ENCODE peak calls at places on chromosomes 11 and 22, in four cellular contexts. One of them, this sample, is unnamed. For H3K36me3, the result is how much of the 10 kb centered on the place peaks cover.

GRCh38 chr22:19122752-19123492 is 710 bp upstream of the DGCR2 start:
- DNase-seq in BJ: no peak
- DNase-seq in brain microvascular endothelial cell: no peak
- DNase-seq in heart right ventricle: no peak
- DNase-seq in this sample: no peak

GRCh38 chr22:45284705-45285305 is at the start of gene UPK3A:
- DNase-seq in heart right ventricle: peak
- DNase-seq in brain microvascular endothelial cell: no peak
- DNase-seq in BJ: no peak
- DNase-seq in this sample: peak

GRCh38 chr11:103870821-103871309 is 165.6 kb upstream of the DDI1 start:
- DNase-seq in heart right ventricle: peak
- DNase-seq in brain microvascular endothelial cell: no peak
- DNase-seq in BJ: no peak
- DNase-seq in this sample: peak

GRCh38 chr22:49453816-49454215 is 373.9 kb downstream of the BRD1 start:
- DNase-seq in brain microvascular endothelial cell: no peak
- DNase-seq in BJ: no peak
- DNase-seq in heart right ventricle: no peak
- DNase-seq in this sample: no peak

GRCh38 chr22:37231406-37232139 is 12.5 kb downstream of the RAC2 start:
- DNase-seq in BJ: no peak
- DNase-seq in heart right ventricle: no peak
- DNase-seq in brain microvascular endothelial cell: no peak
- DNase-seq in this sample: peak

GRCh38 chr11:73308003-73308962 is at the start of gene ARHGEF17:
- DNase-seq in brain microvascular endothelial cell: peak
- DNase-seq in heart right ventricle: peak
- DNase-seq in BJ: no peak
- DNase-seq in this sample: peak

GRCh38 chr11:35235944-35236666 is 97.1 kb downstream of the CD44 start:
- DNase-seq in heart right ventricle: no peak
- DNase-seq in BJ: no peak
- DNase-seq in brain microvascular endothelial cell: no peak
- DNase-seq in this sample: no peak

GRCh38 chr22:25880524-25880923 is 138.5 kb downstream of the MYO18B start:
- DNase-seq in BJ: no peak
- DNase-seq in heart right ventricle: no peak
- DNase-seq in brain microvascular endothelial cell: no peak
- DNase-seq in this sample: no peak

GRCh38 chr11:79466411-79466810 is 25.6 kb upstream of the TENM4 start:
- DNase-seq in brain microvascular endothelial cell: peak
- DNase-seq in BJ: no peak
- DNase-seq in heart right ventricle: no peak
- DNase-seq in this sample: no peak

GRCh38 chr22:19599626-19600243 is 75.5 kb upstream of the CLDN5 start:
- DNase-seq in heart right ventricle: no peak
- DNase-seq in BJ: no peak
- DNase-seq in brain microvascular endothelial cell: no peak
- DNase-seq in this sample: no peak

GRCh38 chr11:110430267-110431211 is 791 bp downstream of the FDX1 start:
- DNase-seq in heart right ventricle: peak
- DNase-seq in BJ: no peak
- DNase-seq in brain microvascular endothelial cell: no peak
- DNase-seq in this sample: no peak

GRCh38 chr11:84019576-84020194 is 733.5 kb upstream of the CCDC90B start:
- DNase-seq in heart right ventricle: no peak
- DNase-seq in BJ: no peak
- DNase-seq in brain microvascular endothelial cell: peak
- DNase-seq in this sample: no peak

GRCh38 chr22:39206491-39206890 is 38.3 kb downstream of the PDGFB start:
- DNase-seq in heart right ventricle: no peak
- DNase-seq in brain microvascular endothelial cell: no peak
- DNase-seq in BJ: no peak
- DNase-seq in this sample: no peak

GRCh38 chr11:62556102-62556871 is 9.7 kb upstream of the AHNAK start:
- DNase-seq in heart right ventricle: peak
- DNase-seq in BJ: peak
- DNase-seq in brain microvascular endothelial cell: peak
- DNase-seq in this sample: peak

GRCh38 chr11:121886005-121886739 is 229.8 kb downstream of the BLID start:
- DNase-seq in brain microvascular endothelial cell: no peak
- DNase-seq in heart right ventricle: no peak
- DNase-seq in BJ: no peak
- DNase-seq in this sample: no peak

GRCh38 chr11:3154001-3154599 is 11.0 kb downstream of the OSBPL5 start:
- DNase-seq in brain microvascular endothelial cell: peak
- DNase-seq in heart right ventricle: no peak
- DNase-seq in BJ: no peak
- DNase-seq in this sample: no peak

GRCh38 chr11:117197516-117198456 is 1.4 kb upstream of the TAGLN start:
- DNase-seq in brain microvascular endothelial cell: no peak
- DNase-seq in BJ: no peak
- DNase-seq in heart right ventricle: no peak
- DNase-seq in this sample: peak

GRCh38 chr11:122486793-122487495 is 168.6 kb upstream of the UBASH3B start:
- DNase-seq in brain microvascular endothelial cell: peak
- DNase-seq in heart right ventricle: no peak
- DNase-seq in BJ: no peak
- DNase-seq in this sample: no peak

GRCh38 chr11:18728658-18729057 is 2.7 kb upstream of the IGSF22 start:
- DNase-seq in heart right ventricle: no peak
- DNase-seq in BJ: no peak
- DNase-seq in brain microvascular endothelial cell: no peak
- DNase-seq in this sample: no peak

GRCh38 chr11:124899376-124900145 is 1.9 kb upstream of the ROBO4 start:
- DNase-seq in heart right ventricle: no peak
- DNase-seq in BJ: no peak
- DNase-seq in brain microvascular endothelial cell: no peak
- DNase-seq in this sample: no peak

GRCh38 chr11:124898711-124899110 is 1.0 kb upstream of the ROBO4 start:
- DNase-seq in heart right ventricle: peak
- DNase-seq in BJ: no peak
- DNase-seq in brain microvascular endothelial cell: no peak
- DNase-seq in this sample: no peak

GRCh38 chr11:124896071-124896750 is 1.5 kb downstream of the ROBO4 start:
- DNase-seq in brain microvascular endothelial cell: no peak
- DNase-seq in BJ: no peak
- DNase-seq in heart right ventricle: no peak
- DNase-seq in this sample: no peak

GRCh38 chr11:124896821-124897391 is 759 bp downstream of the ROBO4 start:
- DNase-seq in heart right ventricle: no peak
- DNase-seq in BJ: no peak
- DNase-seq in brain microvascular endothelial cell: no peak
- DNase-seq in this sample: no peak

GRCh38 chr11:124897681-124898680 is at the start of gene ROBO4:
- DNase-seq in heart right ventricle: peak
- DNase-seq in BJ: peak
- DNase-seq in brain microvascular endothelial cell: peak
- DNase-seq in this sample: no peak
- H3K4me3 ChIP-seq in heart right ventricle: peak
- H3K4me3 ChIP-seq in BJ: no peak
- H3K4me3 ChIP-seq in brain microvascular endothelial cell: no peak
- H3K4me3 ChIP-seq in this sample: peak

GRCh38 chr11:46422588-46422987 is 31.0 kb upstream of the CHRM4 start:
- DNase-seq in heart right ventricle: no peak
- DNase-seq in brain microvascular endothelial cell: no peak
- DNase-seq in BJ: no peak
- DNase-seq in this sample: no peak

GRCh38 chr11:46429709-46430108 is 38.1 kb upstream of the CHRM4 start:
- DNase-seq in brain microvascular endothelial cell: no peak
- DNase-seq in heart right ventricle: no peak
- DNase-seq in BJ: no peak
- DNase-seq in this sample: no peak

GRCh38 chr11:46431211-46431610 is 39.6 kb upstream of the CHRM4 start:
- DNase-seq in BJ: no peak
- DNase-seq in brain microvascular endothelial cell: no peak
- DNase-seq in heart right ventricle: no peak
- DNase-seq in this sample: no peak

GRCh38 chr11:46427364-46427763 is 35.8 kb upstream of the CHRM4 start:
- DNase-seq in BJ: no peak
- DNase-seq in brain microvascular endothelial cell: no peak
- DNase-seq in heart right ventricle: no peak
- DNase-seq in this sample: no peak

DNA sequence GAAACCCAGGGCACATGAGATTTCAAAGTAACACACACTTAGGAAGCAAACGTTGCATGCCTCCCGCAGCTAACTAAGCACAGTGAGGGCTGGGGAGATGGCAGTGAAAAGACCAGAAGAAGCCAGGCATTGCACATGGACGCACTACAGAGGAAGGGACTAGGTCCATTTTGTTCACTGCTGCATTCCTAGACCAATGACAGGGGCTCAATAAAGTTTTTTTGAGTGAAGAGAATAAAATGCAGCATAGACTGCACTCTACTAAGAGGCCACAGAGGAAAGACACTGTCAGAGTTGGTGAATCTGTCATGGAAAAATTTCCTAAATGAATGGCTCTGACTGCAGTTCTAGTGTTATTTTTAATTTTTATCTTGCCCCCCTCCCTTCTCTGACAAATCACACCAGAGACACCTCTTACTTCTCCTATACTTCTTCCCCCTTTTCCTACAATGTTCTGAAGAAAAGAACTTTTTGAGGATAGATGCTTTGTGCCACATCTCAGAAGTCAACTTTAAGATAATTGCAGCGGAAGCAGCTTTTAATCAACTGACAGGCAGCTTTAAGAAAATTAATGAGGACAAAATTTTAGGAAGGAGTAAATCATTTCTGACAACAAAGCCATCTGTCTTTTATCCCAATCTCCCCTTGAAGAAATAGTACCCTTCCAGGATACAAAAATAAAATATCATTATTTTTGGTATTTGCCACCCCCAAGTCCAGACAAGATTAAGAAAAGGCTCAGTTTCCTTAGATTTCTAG is 34.8 kb upstream of the CHRM4 start:
- DNase-seq in heart right ventricle: no peak
- DNase-seq in brain microvascular endothelial cell: no peak
- DNase-seq in BJ: no peak
- DNase-seq in this sample: no peak
- H3K36me3 ChIP-seq in heart right ventricle: half or more
- H3K36me3 ChIP-seq in brain microvascular endothelial cell: under half
- H3K36me3 ChIP-seq in BJ: under half
- H3K36me3 ChIP-seq in this sample: half or more

GRCh38 chr22:46390652-46391301 is 55.3 kb downstream of the TRMU start:
- DNase-seq in BJ: peak
- DNase-seq in heart right ventricle: peak
- DNase-seq in brain microvascular endothelial cell: peak
- DNase-seq in this sample: no peak
- TF ChIP-seq CTCF in BJ: peak
- TF ChIP-seq CTCF in heart right ventricle: peak
- TF ChIP-seq CTCF in brain microvascular endothelial cell: peak
- TF ChIP-seq CTCF in this sample: peak

DNA sequence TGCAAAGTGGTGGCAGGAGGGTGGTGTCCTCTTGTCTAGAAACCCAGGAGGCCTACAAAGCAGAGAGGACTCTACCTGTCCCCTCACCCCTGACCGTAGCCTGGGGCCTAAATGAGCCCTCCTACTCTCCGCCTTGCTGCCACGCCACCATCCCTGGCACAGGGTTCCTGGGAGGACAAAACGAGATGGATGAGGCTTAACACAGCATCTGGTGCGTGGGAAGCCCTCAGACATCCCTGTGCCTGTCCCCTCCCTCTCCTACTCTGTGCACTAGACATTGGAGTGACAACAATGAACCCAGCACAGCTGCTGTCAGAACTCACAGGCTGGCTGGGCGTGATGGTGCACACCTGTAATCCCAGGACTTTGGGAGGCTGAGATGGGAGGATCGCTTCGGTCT is 36.4 kb upstream of the DKK3 start:
- DNase-seq in heart right ventricle: no peak
- DNase-seq in BJ: no peak
- DNase-seq in brain microvascular endothelial cell: no peak
- DNase-seq in this sample: no peak
- H3K4me3 ChIP-seq in heart right ventricle: no peak
- H3K4me3 ChIP-seq in BJ: no peak
- H3K4me3 ChIP-seq in brain microvascular endothelial cell: no peak
- H3K4me3 ChIP-seq in this sample: no peak

GRCh38 chr11:6486938-6487337 is 5.6 kb downstream of the TIMM10B start:
- DNase-seq in brain microvascular endothelial cell: no peak
- DNase-seq in BJ: no peak
- DNase-seq in heart right ventricle: no peak
- DNase-seq in this sample: no peak

GRCh38 chr11:6488342-6488741 is 7.0 kb downstream of the TIMM10B start:
- DNase-seq in heart right ventricle: no peak
- DNase-seq in BJ: no peak
- DNase-seq in brain microvascular endothelial cell: no peak
- DNase-seq in this sample: no peak

GRCh38 chr11:6486256-6486655 is 5.0 kb downstream of the TIMM10B start:
- DNase-seq in brain microvascular endothelial cell: no peak
- DNase-seq in heart right ventricle: no peak
- DNase-seq in BJ: no peak
- DNase-seq in this sample: no peak

GRCh38 chr11:6489338-6489737 is 7.7 kb upstream of the DNHD1 start:
- DNase-seq in BJ: no peak
- DNase-seq in brain microvascular endothelial cell: no peak
- DNase-seq in heart right ventricle: no peak
- DNase-seq in this sample: no peak

DNA sequence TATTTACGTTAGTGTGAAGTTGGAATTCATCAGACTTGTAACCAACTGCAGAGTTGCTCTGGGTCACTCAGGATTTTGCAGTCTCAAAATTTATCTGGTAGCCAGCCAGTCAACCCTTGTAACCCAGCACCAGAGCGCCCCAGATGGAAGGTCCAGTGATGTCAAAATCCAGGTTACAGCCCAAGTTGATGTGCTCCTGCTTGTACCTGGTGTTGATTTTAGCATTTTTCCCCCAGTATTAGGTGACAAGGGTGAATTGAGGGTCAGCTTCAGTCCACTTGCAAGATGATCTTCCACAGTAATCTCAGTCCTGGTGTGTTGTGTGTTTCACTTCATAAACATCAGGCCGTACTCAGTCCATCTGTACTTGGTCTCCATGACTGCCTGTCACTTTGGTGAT is 7.5 kb downstream of the TIMM10B start:
- DNase-seq in BJ: no peak
- DNase-seq in brain microvascular endothelial cell: no peak
- DNase-seq in heart right ventricle: no peak
- DNase-seq in this sample: no peak
- H3K36me3 ChIP-seq in BJ: under half
- H3K36me3 ChIP-seq in brain microvascular endothelial cell: under half
- H3K36me3 ChIP-seq in heart right ventricle: half or more
- H3K36me3 ChIP-seq in this sample: half or more

GRCh38 chr11:126697937-126698336 is 302.6 kb downstream of the KIRREL3 start:
- DNase-seq in brain microvascular endothelial cell: no peak
- DNase-seq in BJ: no peak
- DNase-seq in heart right ventricle: no peak
- DNase-seq in this sample: no peak
- TF ChIP-seq CTCF in brain microvascular endothelial cell: no peak
- TF ChIP-seq CTCF in BJ: no peak
- TF ChIP-seq CTCF in heart right ventricle: no peak
- TF ChIP-seq CTCF in this sample: no peak

GRCh38 chr11:69253028-69253427 is 40.9 kb upstream of the MYEOV start:
- DNase-seq in brain microvascular endothelial cell: peak
- DNase-seq in BJ: peak
- DNase-seq in heart right ventricle: no peak
- DNase-seq in this sample: no peak
- H3K4me3 ChIP-seq in brain microvascular endothelial cell: no peak
- H3K4me3 ChIP-seq in BJ: no peak
- H3K4me3 ChIP-seq in heart right ventricle: no peak
- H3K4me3 ChIP-seq in this sample: no peak